ENCODE peak calls at places on chromosome 14, in seven cellular contexts. N is mammary epithelial cell; V is naive thymus-derived CD4-positive, alpha-beta T cell; G is AG10803; S is psoas muscle; U is LNCaP clone FGC; H is mesendoderm. E is an unnamed sample.

GRCh38 chr14:57982802-57983201 is 116.9 kb upstream of the SLC35F4 start:
- DNase-seq in N (no peak), V (no peak), G (no peak), S (no peak), U (no peak), H (no peak), E (no peak)

GRCh38 chr14:77007339-77007974 is 21.1 kb downstream of the IRF2BPL start:
- DNase-seq in N (peak), V (no peak), G (no peak), S (no peak), U (peak), H (no peak), E (no peak)

GRCh38 chr14:105398726-105399440 is 545 bp downstream of the TEX22 start:
- DNase-seq in N (no peak), V (peak), G (peak), S (no peak), U (no peak), H (peak), E (no peak)

GRCh38 chr14:96567289-96567899 is 65.2 kb downstream of the PAPOLA start:
- DNase-seq in N (no peak), V (no peak), G (peak), S (no peak), U (no peak), H (peak), E (peak)

GRCh38 chr14:95597784-95598204 is 62.9 kb downstream of the GLRX5 start:
- DNase-seq in N (peak), V (no peak), G (peak), S (no peak), U (no peak), H (peak), E (no peak)

GRCh38 chr14:79825046-79825521 is 386.2 kb downstream of the DIO2 start:
- DNase-seq in N (no peak), V (no peak), G (peak), S (no peak), U (peak), H (peak), E (no peak)

GRCh38 chr14:24243336-24243836 is 963 bp upstream of the TINF2 start:
- DNase-seq in N (peak), V (no peak), G (no peak), S (no peak), U (no peak), H (peak), E (no peak)

GRCh38 chr14:81353691-81354323 is 46.3 kb downstream of the STON2 start:
- DNase-seq in N (no peak), V (no peak), G (no peak), S (no peak), U (no peak), H (peak), E (no peak)

GRCh38 chr14:77691259-77691658 is 16.6 kb downstream of the ALKBH1 start:
- DNase-seq in N (peak), V (no peak), G (no peak), S (no peak), U (no peak), H (no peak), E (no peak)

GRCh38 chr14:93792391-93792790 is 4.1 kb upstream of the PRIMA1 start:
- DNase-seq in N (peak), V (no peak), G (no peak), S (no peak), U (no peak), H (no peak), E (no peak)

GRCh38 chr14:96756745-96757144 is 40.4 kb upstream of the VRK1 start:
- DNase-seq in N (no peak), V (no peak), G (no peak), S (no peak), U (no peak), H (no peak), E (no peak)

GRCh38 chr14:99521176-99522024 is 40.2 kb downstream of the CCNK start:
- DNase-seq in N (no peak), V (no peak), G (no peak), S (peak), U (no peak), H (no peak), E (no peak)

GRCh38 chr14:95110178-95110577 is 47.2 kb downstream of the DICER1 start:
- DNase-seq in N (no peak), V (no peak), G (no peak), S (no peak), U (no peak), H (no peak), E (no peak)

GRCh38 chr14:91942946-91943345 is 4.5 kb downstream of the FBLN5 start:
- DNase-seq in N (no peak), V (no peak), G (no peak), S (no peak), U (no peak), H (no peak), E (no peak)

GRCh38 chr14:91946313-91947195 is 940 bp downstream of the FBLN5 start:
- DNase-seq in N (no peak), V (no peak), G (peak), S (no peak), U (no peak), H (no peak), E (peak)

GRCh38 chr14:91947196-91948184 is at the start of gene FBLN5:
- DNase-seq in N (peak), V (peak), G (peak), S (peak), U (no peak), H (peak), E (peak)

GRCh38 chr14:91942128-91942527 is 5.4 kb downstream of the FBLN5 start:
- DNase-seq in N (no peak), V (no peak), G (no peak), S (no peak), U (no peak), H (no peak), E (no peak)

GRCh38 chr14:91945776-91946305 is 1.7 kb downstream of the FBLN5 start:
- DNase-seq in N (no peak), V (no peak), G (peak), S (no peak), U (no peak), H (no peak), E (no peak)
- H3K4me3 ChIP-seq in N (no peak), V (no peak), G (peak), S (peak), U (no peak), H (no peak), E (peak)

GRCh38 chr14:61469771-61470170 is 148.4 kb downstream of the PRKCH start:
- DNase-seq in N (no peak), V (no peak), G (no peak), S (no peak), U (no peak), H (no peak), E (no peak)

GRCh38 chr14:61466249-61466904 is 145.0 kb downstream of the PRKCH start:
- DNase-seq in N (peak), V (no peak), G (peak), S (peak), U (no peak), H (peak), E (peak)

GRCh38 chr14:61467281-61467680 is 145.9 kb downstream of the PRKCH start:
- DNase-seq in N (no peak), V (no peak), G (no peak), S (no peak), U (no peak), H (no peak), E (no peak)

GRCh38 chr14:61468063-61468825 is 146.9 kb downstream of the PRKCH start:
- DNase-seq in N (no peak), V (no peak), G (no peak), S (no peak), U (no peak), H (no peak), E (no peak)

GRCh38 chr14:61466905-61467280 is 145.5 kb downstream of the PRKCH start:
- DNase-seq in N (no peak), V (no peak), G (no peak), S (no peak), U (no peak), H (no peak), E (no peak)
- H3K4me3 ChIP-seq in N (no peak), V (no peak), G (no peak), S (no peak), U (no peak), H (no peak), E (no peak)

DNA sequence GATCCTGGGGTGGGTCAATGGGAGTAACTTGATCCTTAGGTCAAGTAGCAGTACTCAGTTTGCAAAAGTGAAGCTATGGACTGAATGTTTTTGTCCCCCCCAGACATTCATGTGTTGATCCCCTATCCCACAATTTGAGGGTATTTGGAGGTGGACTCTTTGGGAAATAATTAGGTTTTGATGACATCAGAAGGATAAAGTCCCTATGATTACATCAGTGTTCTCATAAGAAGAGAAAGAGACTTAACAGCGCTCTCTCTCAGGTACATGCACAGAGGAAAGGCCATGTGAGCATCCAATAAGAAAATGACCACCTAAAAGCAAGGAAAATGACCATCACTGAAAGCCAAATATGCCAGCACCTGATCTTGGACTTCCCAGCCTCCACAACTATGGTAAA is 550.8 kb downstream of the FOXG1 start:
- DNase-seq in N (no peak), V (no peak), G (no peak), S (no peak), U (no peak), H (no peak), E (no peak)
- H3K4me3 ChIP-seq in N (no peak), V (no peak), G (no peak), S (no peak), U (no peak), H (no peak), E (no peak)

GRCh38 chr14:103880334-103880985 is 33.1 kb upstream of the PPP1R13B start:
- DNase-seq in N (peak), V (no peak), G (peak), S (peak), U (no peak), H (no peak), E (peak)
- H3K4me3 ChIP-seq in N (no peak), V (peak), G (peak), S (peak), U (peak), H (no peak), E (no peak)

DNA sequence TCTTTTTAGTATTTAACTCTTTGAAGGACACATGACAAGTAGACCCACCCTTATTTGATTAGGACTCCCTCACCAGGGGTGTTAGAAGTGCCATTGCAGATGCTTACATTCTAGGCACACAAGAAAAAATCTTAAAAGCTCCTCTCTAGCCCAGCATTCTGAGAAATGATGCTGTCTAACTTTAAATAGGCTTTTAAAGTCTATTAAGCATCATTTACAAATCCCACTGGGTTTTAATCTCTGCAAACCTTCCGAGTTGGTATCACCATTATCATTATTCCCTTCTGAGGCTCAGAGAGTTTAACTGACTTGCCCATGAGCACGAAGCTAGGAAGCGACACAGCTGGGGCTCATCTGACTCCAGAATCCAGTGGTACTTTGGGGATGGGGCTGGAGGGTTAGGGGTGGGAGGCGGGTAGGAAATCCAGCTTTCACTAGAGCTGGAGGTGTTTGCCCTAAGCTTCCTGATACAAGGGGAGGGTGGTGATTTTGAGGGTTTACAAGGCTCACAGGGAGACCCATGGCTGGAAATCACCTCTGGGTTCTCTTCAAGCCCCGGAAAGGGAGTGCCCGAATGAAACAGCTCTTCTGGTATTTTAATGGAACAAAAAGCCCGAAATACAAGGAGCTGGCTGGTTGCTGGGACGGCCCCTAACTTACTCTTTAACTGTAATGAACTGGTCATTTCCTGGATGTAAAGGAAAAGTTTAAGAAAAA is 109.2 kb upstream of the FUT8 start:
- DNase-seq in N (peak), V (no peak), G (peak), S (no peak), U (no peak), H (no peak), E (peak)
- H3K4me3 ChIP-seq in N (no peak), V (no peak), G (no peak), S (no peak), U (no peak), H (no peak), E (no peak)

GRCh38 chr14:61812347-61813100 is 50.3 kb downstream of the SNAPC1 start:
- DNase-seq in N (peak), V (peak), G (no peak), S (peak), U (no peak), H (peak), E (no peak)

GRCh38 chr14:61811882-61812346 is 49.7 kb downstream of the SNAPC1 start:
- DNase-seq in N (no peak), V (no peak), G (no peak), S (no peak), U (no peak), H (no peak), E (no peak)

DNA sequence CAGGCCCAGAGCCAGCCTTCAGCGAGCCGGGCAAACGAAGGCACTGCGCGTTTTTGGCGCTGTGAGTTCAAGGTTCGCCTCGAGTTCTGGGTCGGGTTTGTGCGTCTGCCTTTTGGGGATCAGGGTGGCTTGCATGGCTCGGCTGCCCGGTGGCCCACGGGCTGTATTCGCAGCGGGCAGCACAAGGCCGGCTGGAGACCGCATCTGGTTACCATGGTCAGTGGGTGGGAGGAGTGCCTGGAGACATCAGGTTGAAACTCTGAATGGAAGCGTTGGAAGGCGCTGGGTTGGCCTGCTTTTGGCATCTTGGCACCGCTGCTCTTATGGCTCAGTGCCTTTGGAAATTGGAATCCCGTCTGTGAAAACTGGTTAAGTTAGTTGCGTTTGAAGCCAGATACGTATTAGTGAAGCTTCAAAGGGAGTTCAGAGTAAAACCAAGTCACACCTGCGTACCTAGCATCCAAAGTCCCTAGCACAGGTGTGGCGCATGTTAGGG is 50.9 kb downstream of the SNAPC1 start:
- DNase-seq in N (peak), V (no peak), G (no peak), S (no peak), U (no peak), H (peak), E (no peak)
- H3K4me3 ChIP-seq in N (no peak), V (peak), G (peak), S (peak), U (peak), H (peak), E (peak)

DNA sequence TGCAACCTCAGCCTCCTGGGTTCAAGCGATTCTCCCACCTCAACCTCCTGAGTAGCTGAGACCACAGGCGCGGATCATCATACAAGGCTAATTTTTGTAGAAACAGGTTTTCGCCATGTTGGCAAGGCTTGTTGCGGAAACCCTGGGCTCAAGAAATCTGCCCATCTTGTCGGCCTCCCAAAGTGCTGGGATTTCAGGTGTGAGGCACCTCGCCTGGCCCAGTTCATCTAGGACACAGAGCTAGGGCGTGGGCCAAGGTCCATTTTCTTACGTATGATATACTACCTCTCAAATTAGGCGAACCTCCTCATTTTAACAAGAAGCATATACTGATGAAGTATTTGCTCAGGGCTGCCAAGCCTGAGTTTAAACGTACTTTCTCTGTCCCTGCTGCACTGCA is 2.1 kb downstream of the RPS29 start:
- DNase-seq in N (no peak), V (no peak), G (no peak), S (no peak), U (no peak), H (no peak), E (no peak)
- H3K4me3 ChIP-seq in N (peak), V (peak), G (peak), S (peak), U (peak), H (peak), E (peak)